ENCODE peak calls at places on chromosomes 5 and 9, in five cellular contexts. H is PC-3, U is GM23248, I is HepG2, W is H9. Y is an unnamed sample.

GRCh38 chr9:132546148-132547051 is 36.0 kb upstream of the BARHL1 start:
- DNase-seq in H (no peak), U (peak; percentile 31), I (no peak), W (peak; percentile 74), Y (peak; percentile 93)

GRCh38 chr5:2200261-2200965 is 317.7 kb upstream of the IRX4 start:
- DNase-seq in H (no peak), U (no peak), I (no peak), W (no peak), Y (no peak)

GRCh38 chr9:20074291-20074690 is 285.5 kb upstream of the SLC24A2 start:
- DNase-seq in H (no peak), U (no peak), I (no peak), W (no peak), Y (no peak)

GRCh38 chr5:141208478-141208877 is at the start of gene PCDHB12:
- DNase-seq in H (peak; percentile 20), U (peak; percentile 55), I (peak; percentile 12), W (peak; percentile 50), Y (no peak)

GRCh38 chr5:112417931-112418358 is 1.1 kb downstream of the EPB41L4A start:
- DNase-seq in H (peak; percentile 9), U (peak; percentile 60), I (no peak), W (no peak), Y (peak; percentile 41)

GRCh38 chr5:71924325-71924724 is 182.9 kb upstream of the MAP1B start:
- DNase-seq in H (no peak), U (peak; percentile 57), I (no peak), W (no peak), Y (no peak)

GRCh38 chr5:173094012-173094661 is 38.0 kb downstream of the CREBRF start:
- DNase-seq in H (peak; percentile 61), U (peak; percentile 23), I (peak; percentile 73), W (no peak), Y (no peak)

GRCh38 chr5:31231171-31231570 is 37.7 kb downstream of the CDH6 start:
- DNase-seq in H (no peak), U (peak; percentile 50), I (no peak), W (no peak), Y (no peak)

GRCh38 chr9:8570776-8571175 is 771.2 kb upstream of the DMAC1 start:
- DNase-seq in H (no peak), U (no peak), I (no peak), W (no peak), Y (no peak)

GRCh38 chr9:2502760-2503159 is 118.8 kb upstream of the VLDLR start:
- DNase-seq in H (no peak), U (peak; percentile 69), I (no peak), W (no peak), Y (no peak)

GRCh38 chr5:127739807-127740384 is 36.7 kb downstream of the CCDC192 start:
- DNase-seq in H (no peak), U (no peak), I (no peak), W (no peak), Y (no peak)

GRCh38 chr9:70428781-70429180 is 14.3 kb upstream of the KLF9 start:
- DNase-seq in H (no peak), U (no peak), I (no peak), W (no peak), Y (no peak)

GRCh38 chr9:125760537-125760936 is 13.4 kb downstream of the PBX3 start:
- DNase-seq in H (no peak), U (no peak), I (no peak), W (no peak), Y (no peak)
- H3K79me2 ChIP-seq in H (no peaks in the 10 kb centered on the region), U (peaks cover 100% of the 10 kb centered on the region), I (no peaks in the 10 kb centered on the region), W (peaks cover 2% of the 10 kb centered on the region), Y (peaks cover 100% of the 10 kb centered on the region)

GRCh38 chr5:39031041-39031440 is 43.2 kb downstream of the RICTOR start:
- DNase-seq in H (no peak), U (no peak), I (no peak), W (no peak), Y (peak; percentile 41)
- H3K9me3 ChIP-seq in H (no peaks in the 10 kb centered on the region), U (no peaks in the 10 kb centered on the region), I (no peaks in the 10 kb centered on the region), W (no peaks in the 10 kb centered on the region), Y (no peaks in the 10 kb centered on the region)

GRCh38 chr5:91373016-91373415 is 10.1 kb downstream of the ARRDC3 start:
- DNase-seq in H (no peak), U (no peak), I (no peak), W (no peak), Y (no peak)
- H3K4me1 ChIP-seq in H (peaks cover 2% of the 10 kb centered on the region), U (peaks cover 35% of the 10 kb centered on the region), I (no peaks in the 10 kb centered on the region), W (no peaks in the 10 kb centered on the region), Y (peaks cover 8% of the 10 kb centered on the region)

GRCh38 chr5:146221234-146221633 is 17.8 kb downstream of the RBM27 start:
- DNase-seq in H (no peak), U (no peak), I (no peak), W (no peak), Y (no peak)
- H3K79me2 ChIP-seq in H (peaks cover 40% of the 10 kb centered on the region), U (peaks cover 96% of the 10 kb centered on the region), I (peaks cover 36% of the 10 kb centered on the region), W (peaks cover 2% of the 10 kb centered on the region), Y (peaks cover 47% of the 10 kb centered on the region)

DNA sequence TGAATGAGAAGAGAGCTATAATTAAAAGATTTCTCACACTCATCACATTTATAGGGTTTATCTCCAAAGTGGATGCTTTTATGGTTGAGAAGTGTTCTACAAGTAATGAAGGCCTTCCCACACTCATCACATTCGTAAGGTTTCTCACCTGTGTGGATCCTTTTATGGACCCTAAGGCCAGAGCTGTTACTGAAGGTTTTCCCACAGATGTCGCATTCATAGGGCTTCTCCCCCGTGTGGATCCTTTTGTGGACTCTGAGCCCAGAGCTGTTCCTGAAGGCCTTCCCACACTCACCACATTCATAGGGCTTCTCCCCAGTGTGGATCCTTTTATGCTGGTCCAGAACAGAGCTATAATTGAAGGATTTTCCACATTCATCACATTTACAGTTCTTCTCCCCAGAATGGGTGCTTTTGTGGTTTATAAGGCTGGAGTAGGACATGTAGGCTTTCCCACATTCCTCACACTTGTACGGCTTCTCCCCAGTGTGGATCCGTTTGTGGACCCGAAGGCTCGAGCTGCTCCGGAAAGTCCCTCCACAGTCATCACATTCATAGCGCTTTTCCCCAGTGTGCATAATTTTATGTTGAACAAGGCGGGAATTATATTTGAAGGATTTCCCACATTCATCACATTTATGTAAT is 10.5 kb downstream of the ZFP62 start:
- DNase-seq in H (no peak), U (no peak), I (no peak), W (no peak), Y (no peak)
- H3K9me3 ChIP-seq in H (peaks cover 32% of the 10 kb centered on the region), U (no peaks in the 10 kb centered on the region), I (no peaks in the 10 kb centered on the region), W (peaks cover 53% of the 10 kb centered on the region), Y (peaks cover 43% of the 10 kb centered on the region)